ENCODE peak calls at places on chromosomes 1 and 21, in seven cellular contexts. A is PC-3, M is MM.1S, U is fibroblast of lung, E is IMR-90, R is K562, Z is SK-N-SH. V is an unnamed sample.

GRCh38 chr1:206706298-206706791 is 21.6 kb downstream of the MAPKAPK2 start:
- DNase-seq in E (peak; percentile 92), R (no peak), Z (no peak), A (no peak), M (no peak), U (peak; percentile 96), V (no peak)

GRCh38 chr1:17886838-17887441 is 131.8 kb downstream of the ACTL8 start:
- DNase-seq in U (no peak), A (no peak), M (no peak), R (no peak), Z (no peak), E (no peak), V (peak; percentile 8)

GRCh38 chr1:157034137-157034800 is 11.3 kb downstream of the ARHGEF11 start:
- DNase-seq in Z (no peak), A (no peak), R (no peak), U (peak; percentile 36), E (peak; percentile 22), M (no peak), V (no peak)

GRCh38 chr1:93878501-93878888 is 511 bp downstream of the DNTTIP2 start:
- DNase-seq in M (peak; percentile 30), U (peak; percentile 41), A (peak; percentile 76), E (peak; percentile 24), Z (peak; percentile 24), R (peak; percentile 76), V (no peak)

GRCh38 chr21:46661211-46661625 is 25.7 kb downstream of the PRMT2 start:
- DNase-seq in R (no peak), A (no peak), U (peak; percentile 80), E (peak; percentile 82), Z (peak; percentile 89), M (peak; percentile 70), V (peak; percentile 80)

GRCh38 chr1:22661880-22662279 is 8.8 kb downstream of the C1QB start:
- DNase-seq in M (no peak), U (no peak), E (no peak), A (no peak), R (no peak), Z (no peak), V (no peak)

GRCh38 chr1:11851171-11851570 is 3.6 kb upstream of the NPPA start:
- DNase-seq in E (no peak), Z (no peak), U (no peak), A (no peak), M (no peak), R (no peak), V (no peak)

GRCh38 chr1:38569932-38570356 is 289.6 kb downstream of the RRAGC start:
- DNase-seq in U (no peak), E (no peak), M (no peak), R (no peak), Z (no peak), A (no peak), V (no peak)

GRCh38 chr1:65264197-65264929 is 45.0 kb upstream of the DNAJC6 start:
- DNase-seq in E (peak; percentile 37), A (no peak), Z (peak; percentile 70), M (no peak), U (peak; percentile 63), R (no peak), V (peak; percentile 67)

GRCh38 chr1:86062458-86062857 is 94.1 kb downstream of the COL24A1 start:
- DNase-seq in Z (no peak), R (no peak), U (peak; percentile 48), A (peak; percentile 7), E (peak; percentile 22), M (no peak), V (no peak)

GRCh38 chr1:158916085-158916484 is 15.3 kb upstream of the PYHIN1 start:
- DNase-seq in A (no peak), M (no peak), R (no peak), E (no peak), U (no peak), Z (no peak), V (no peak)
- H3K9ac ChIP-seq in A (no peak overlapping the region), M (no peak overlapping the region), R (no peak overlapping the region), E (no peak overlapping the region), U (no peak overlapping the region), Z (no peak overlapping the region), V (no peak overlapping the region)

GRCh38 chr1:31930827-31931226 is 7.3 kb downstream of the PTP4A2 start:
- DNase-seq in R (no peak), E (no peak), U (no peak), M (no peak), Z (no peak), A (no peak), V (no peak)

GRCh38 chr1:31924839-31925238 is 13.3 kb downstream of the PTP4A2 start:
- DNase-seq in A (no peak), M (no peak), E (no peak), R (peak; percentile 35), Z (peak; percentile 47), U (no peak), V (no peak)

GRCh38 chr1:31926846-31927660 is 11.1 kb downstream of the PTP4A2 start:
- DNase-seq in A (no peak), E (no peak), Z (no peak), M (no peak), U (no peak), R (no peak), V (no peak)

GRCh38 chr1:31926252-31926651 is 11.9 kb downstream of the PTP4A2 start:
- DNase-seq in Z (no peak), R (no peak), E (no peak), M (no peak), U (no peak), A (no peak), V (no peak)

DNA sequence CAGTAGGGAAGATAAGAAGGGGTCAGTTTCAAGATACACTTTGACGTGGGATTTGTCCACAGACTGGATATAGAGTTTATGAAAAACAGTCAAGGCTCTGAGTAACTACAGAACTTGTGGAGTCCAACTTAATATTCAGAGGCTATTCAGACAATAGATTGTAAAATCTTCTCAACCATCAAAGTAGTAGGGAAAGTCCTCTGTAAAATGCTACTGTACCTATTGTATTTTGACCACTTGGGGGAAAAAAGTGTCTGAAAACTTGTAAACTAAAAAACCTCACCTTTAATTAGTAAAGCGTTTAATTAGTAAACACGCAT is 10.5 kb downstream of the PTP4A2 start:
- DNase-seq in M (no peak), E (no peak), Z (no peak), U (no peak), R (no peak), A (no peak), V (no peak)
- H3K4me1 ChIP-seq in M (peaks cover 9% of the 10 kb centered on the region), E (peaks cover 16% of the 10 kb centered on the region), Z (peaks cover 21% of the 10 kb centered on the region), U (peaks cover 14% of the 10 kb centered on the region), R (peaks cover 49% of the 10 kb centered on the region), A (peaks cover 40% of the 10 kb centered on the region), V (peaks cover 5% of the 10 kb centered on the region)

GRCh38 chr1:19495816-19496528 is 10.6 kb upstream of the CAPZB start:
- DNase-seq in Z (no peak), A (no peak), E (peak; percentile 66), R (no peak), U (peak; percentile 56), M (peak; percentile 70), V (no peak)
- H3K4me2 ChIP-seq in Z (no peak overlapping the region), A (no peak overlapping the region), E (peak overlapping the region; percentile 3), R (no peak overlapping the region), U (peak overlapping the region; percentile 23), M (peak overlapping the region; percentile 67), V (no peak overlapping the region)

DNA sequence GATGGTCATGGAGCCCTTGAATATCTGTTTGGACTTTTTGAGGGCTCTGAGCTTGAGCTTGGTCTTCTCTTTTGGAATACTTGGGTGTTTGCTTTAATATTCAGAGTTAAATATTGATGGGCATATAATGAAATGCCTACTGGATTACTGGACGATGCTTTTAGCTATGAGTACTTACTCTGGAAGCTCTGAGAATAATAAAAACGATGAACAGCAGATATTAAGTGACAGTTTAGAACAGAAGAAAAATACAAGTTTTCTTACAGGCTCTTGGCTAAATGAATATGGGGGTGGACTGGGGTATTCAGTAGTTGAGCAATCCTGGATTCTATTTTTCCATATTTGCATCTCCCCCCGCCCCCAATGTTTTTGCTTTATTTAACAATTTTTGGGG is 20.7 kb downstream of the GALNT2 start:
- DNase-seq in E (no peak), U (peak; percentile 54), M (no peak), Z (no peak), R (no peak), A (no peak), V (no peak)
- H3K9ac ChIP-seq in E (no peak overlapping the region), U (no peak overlapping the region), M (no peak overlapping the region), Z (no peak overlapping the region), R (no peak overlapping the region), A (no peak overlapping the region), V (no peak overlapping the region)

GRCh38 chr1:110098222-110099026 is 13.8 kb upstream of the UBL4B start:
- DNase-seq in R (peak; percentile 51), Z (peak; percentile 73), A (no peak), U (no peak), M (no peak), E (no peak), V (no peak)
- H3K4me1 ChIP-seq in R (peaks cover 7% of the 10 kb centered on the region), Z (peaks cover 82% of the 10 kb centered on the region), A (peaks cover 4% of the 10 kb centered on the region), U (peaks cover 8% of the 10 kb centered on the region), M (no peaks in the 10 kb centered on the region), E (no peaks in the 10 kb centered on the region), V (no peaks in the 10 kb centered on the region)

GRCh38 chr1:8666394-8667167 is 150.9 kb downstream of the RERE start:
- DNase-seq in U (peak; percentile 25), Z (no peak), R (no peak), M (no peak), E (peak; percentile 77), A (peak; percentile 72), V (no peak)

GRCh38 chr1:8663915-8664331 is 153.5 kb downstream of the RERE start:
- DNase-seq in Z (no peak), A (no peak), M (no peak), R (no peak), E (peak; percentile 56), U (no peak), V (no peak)

GRCh38 chr1:8663090-8663802 is 154.2 kb downstream of the RERE start:
- DNase-seq in M (no peak), R (no peak), A (peak; percentile 52), U (no peak), Z (no peak), E (no peak), V (no peak)

GRCh38 chr1:8665824-8666223 is 151.6 kb downstream of the RERE start:
- DNase-seq in U (no peak), M (no peak), E (no peak), A (no peak), R (no peak), Z (no peak), V (no peak)

DNA sequence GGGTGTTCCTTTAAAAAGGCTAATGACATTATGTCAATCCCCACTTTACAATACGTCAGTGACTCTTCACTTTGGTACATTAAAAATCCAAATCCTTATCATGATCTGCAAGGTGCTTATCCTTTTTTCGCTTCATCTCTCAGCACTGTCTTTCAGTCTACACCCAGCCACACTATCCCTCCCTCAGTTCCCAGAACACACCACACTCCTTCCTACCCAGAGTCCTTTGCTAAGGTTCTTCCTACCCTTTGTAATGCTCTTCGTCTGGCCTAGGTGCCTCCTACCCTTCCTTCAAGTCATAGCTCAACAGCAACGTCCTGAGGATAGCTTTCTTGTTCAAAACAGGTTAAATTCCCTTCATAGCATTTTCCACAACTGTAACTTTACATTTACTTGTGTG is 152.6 kb downstream of the RERE start:
- DNase-seq in Z (no peak), U (no peak), A (no peak), R (no peak), M (no peak), E (no peak), V (no peak)
- H3K4me2 ChIP-seq in Z (no peak overlapping the region), U (no peak overlapping the region), A (no peak overlapping the region), R (no peak overlapping the region), M (no peak overlapping the region), E (no peak overlapping the region), V (no peak overlapping the region)

V was measured in H9.